ENCODE peak calls at places on chromosome 19, in ten cellular contexts. One of them, this sample, is unnamed. For H3K36me3, the result is how much of the 10 kb centered on the place peaks cover.

GRCh38 chr19:14147797-14148605 is 11.6 kb upstream of the ASF1B start:
- DNase-seq in gastrocnemius medialis: peak
- DNase-seq in spleen: peak
- DNase-seq in BE2C: peak
- DNase-seq in esophagus muscularis mucosa: no peak
- DNase-seq in ascending aorta: no peak
- DNase-seq in psoas muscle: peak
- DNase-seq in left lung: peak
- DNase-seq in tibial nerve: peak
- DNase-seq in OCI-LY7: peak
- DNase-seq in this sample: peak

GRCh38 chr19:33389574-33390119 is 16.1 kb downstream of the CEBPG start:
- DNase-seq in gastrocnemius medialis: no peak
- DNase-seq in spleen: no peak
- DNase-seq in BE2C: no peak
- DNase-seq in esophagus muscularis mucosa: no peak
- DNase-seq in ascending aorta: no peak
- DNase-seq in psoas muscle: no peak
- DNase-seq in left lung: peak
- DNase-seq in tibial nerve: no peak
- DNase-seq in OCI-LY7: no peak
- DNase-seq in this sample: no peak

GRCh38 chr19:39342647-39343305 is 555 bp downstream of the SAMD4B start:
- DNase-seq in gastrocnemius medialis: peak
- DNase-seq in spleen: no peak
- DNase-seq in BE2C: no peak
- DNase-seq in esophagus muscularis mucosa: no peak
- DNase-seq in ascending aorta: no peak
- DNase-seq in psoas muscle: peak
- DNase-seq in left lung: peak
- DNase-seq in tibial nerve: no peak
- DNase-seq in OCI-LY7: no peak
- DNase-seq in this sample: no peak

GRCh38 chr19:51186323-51186722 is 38.6 kb upstream of the CD33 start:
- DNase-seq in gastrocnemius medialis: no peak
- DNase-seq in spleen: no peak
- DNase-seq in BE2C: no peak
- DNase-seq in esophagus muscularis mucosa: no peak
- DNase-seq in ascending aorta: no peak
- DNase-seq in psoas muscle: no peak
- DNase-seq in left lung: no peak
- DNase-seq in tibial nerve: no peak
- DNase-seq in OCI-LY7: no peak
- DNase-seq in this sample: no peak

GRCh38 chr19:52138614-52139290 is 986 bp downstream of the ZNF616 start:
- DNase-seq in gastrocnemius medialis: no peak
- DNase-seq in spleen: peak
- DNase-seq in BE2C: peak
- DNase-seq in esophagus muscularis mucosa: no peak
- DNase-seq in ascending aorta: no peak
- DNase-seq in psoas muscle: no peak
- DNase-seq in left lung: no peak
- DNase-seq in tibial nerve: peak
- DNase-seq in OCI-LY7: no peak
- DNase-seq in this sample: peak

GRCh38 chr19:7348587-7349230 is at the start of gene ARHGEF18:
- DNase-seq in gastrocnemius medialis: no peak
- DNase-seq in spleen: peak
- DNase-seq in BE2C: no peak
- DNase-seq in esophagus muscularis mucosa: no peak
- DNase-seq in ascending aorta: no peak
- DNase-seq in psoas muscle: no peak
- DNase-seq in left lung: peak
- DNase-seq in tibial nerve: no peak
- DNase-seq in OCI-LY7: peak
- DNase-seq in this sample: no peak

GRCh38 chr19:49718991-49719390 is 28.1 kb downstream of the CPT1C start:
- DNase-seq in gastrocnemius medialis: no peak
- DNase-seq in spleen: no peak
- DNase-seq in BE2C: no peak
- DNase-seq in esophagus muscularis mucosa: no peak
- DNase-seq in ascending aorta: no peak
- DNase-seq in psoas muscle: no peak
- DNase-seq in left lung: no peak
- DNase-seq in tibial nerve: no peak
- DNase-seq in OCI-LY7: no peak
- DNase-seq in this sample: no peak

GRCh38 chr19:48292798-48293197 is 22.9 kb downstream of the ZNF114 start:
- DNase-seq in gastrocnemius medialis: no peak
- DNase-seq in spleen: no peak
- DNase-seq in BE2C: no peak
- DNase-seq in esophagus muscularis mucosa: no peak
- DNase-seq in ascending aorta: no peak
- DNase-seq in psoas muscle: no peak
- DNase-seq in left lung: no peak
- DNase-seq in tibial nerve: no peak
- DNase-seq in OCI-LY7: no peak
- DNase-seq in this sample: peak

GRCh38 chr19:13094771-13095392 is 7.8 kb downstream of the LYL1 start:
- DNase-seq in gastrocnemius medialis: no peak
- DNase-seq in spleen: peak
- DNase-seq in BE2C: peak
- DNase-seq in esophagus muscularis mucosa: no peak
- DNase-seq in ascending aorta: no peak
- DNase-seq in psoas muscle: no peak
- DNase-seq in left lung: no peak
- DNase-seq in tibial nerve: no peak
- DNase-seq in OCI-LY7: peak
- DNase-seq in this sample: no peak

GRCh38 chr19:19860756-19861390 is 4.8 kb upstream of the ZNF253 start:
- DNase-seq in gastrocnemius medialis: no peak
- DNase-seq in spleen: peak
- DNase-seq in BE2C: no peak
- DNase-seq in esophagus muscularis mucosa: no peak
- DNase-seq in ascending aorta: no peak
- DNase-seq in psoas muscle: no peak
- DNase-seq in left lung: no peak
- DNase-seq in tibial nerve: no peak
- DNase-seq in OCI-LY7: no peak
- DNase-seq in this sample: no peak

GRCh38 chr19:58093071-58093470 is 5.0 kb downstream of the ZSCAN18 start:
- DNase-seq in gastrocnemius medialis: no peak
- DNase-seq in spleen: no peak
- DNase-seq in BE2C: no peak
- DNase-seq in esophagus muscularis mucosa: no peak
- DNase-seq in ascending aorta: no peak
- DNase-seq in psoas muscle: no peak
- DNase-seq in left lung: no peak
- DNase-seq in tibial nerve: no peak
- DNase-seq in OCI-LY7: no peak
- DNase-seq in this sample: no peak

GRCh38 chr19:31110331-31110730 is 238.9 kb downstream of the TSHZ3 start:
- DNase-seq in gastrocnemius medialis: no peak
- DNase-seq in spleen: no peak
- DNase-seq in BE2C: no peak
- DNase-seq in esophagus muscularis mucosa: no peak
- DNase-seq in ascending aorta: no peak
- DNase-seq in psoas muscle: no peak
- DNase-seq in left lung: no peak
- DNase-seq in tibial nerve: no peak
- DNase-seq in OCI-LY7: no peak
- DNase-seq in this sample: peak

GRCh38 chr19:13077233-13077632 is 25.4 kb downstream of the LYL1 start:
- DNase-seq in gastrocnemius medialis: no peak
- DNase-seq in spleen: no peak
- DNase-seq in BE2C: no peak
- DNase-seq in esophagus muscularis mucosa: no peak
- DNase-seq in ascending aorta: no peak
- DNase-seq in psoas muscle: no peak
- DNase-seq in left lung: no peak
- DNase-seq in tibial nerve: no peak
- DNase-seq in OCI-LY7: no peak
- DNase-seq in this sample: no peak

GRCh38 chr19:32916969-32917611 is 47.5 kb upstream of the SLC7A9 start:
- DNase-seq in gastrocnemius medialis: no peak
- DNase-seq in spleen: no peak
- DNase-seq in BE2C: no peak
- DNase-seq in esophagus muscularis mucosa: no peak
- DNase-seq in ascending aorta: no peak
- DNase-seq in psoas muscle: no peak
- DNase-seq in left lung: no peak
- DNase-seq in tibial nerve: no peak
- DNase-seq in OCI-LY7: no peak
- DNase-seq in this sample: no peak

GRCh38 chr19:54439174-54439851 is 9.7 kb upstream of the LENG8 start:
- DNase-seq in gastrocnemius medialis: no peak
- DNase-seq in spleen: no peak
- DNase-seq in BE2C: peak
- DNase-seq in esophagus muscularis mucosa: no peak
- DNase-seq in ascending aorta: no peak
- DNase-seq in psoas muscle: no peak
- DNase-seq in left lung: no peak
- DNase-seq in tibial nerve: peak
- DNase-seq in OCI-LY7: peak
- DNase-seq in this sample: peak

GRCh38 chr19:19345232-19345631 is 24.6 kb downstream of the MAU2 start:
- DNase-seq in gastrocnemius medialis: no peak
- DNase-seq in spleen: no peak
- DNase-seq in BE2C: no peak
- DNase-seq in esophagus muscularis mucosa: no peak
- DNase-seq in ascending aorta: no peak
- DNase-seq in psoas muscle: no peak
- DNase-seq in left lung: no peak
- DNase-seq in tibial nerve: no peak
- DNase-seq in OCI-LY7: no peak
- DNase-seq in this sample: no peak

GRCh38 chr19:6733338-6734095 is 3.9 kb downstream of the GPR108 start:
- DNase-seq in gastrocnemius medialis: no peak
- DNase-seq in spleen: no peak
- DNase-seq in BE2C: no peak
- DNase-seq in esophagus muscularis mucosa: no peak
- DNase-seq in ascending aorta: no peak
- DNase-seq in psoas muscle: peak
- DNase-seq in left lung: no peak
- DNase-seq in tibial nerve: no peak
- DNase-seq in OCI-LY7: peak
- DNase-seq in this sample: no peak

GRCh38 chr19:17111766-17112165 is 36.2 kb downstream of the MYO9B start:
- DNase-seq in gastrocnemius medialis: no peak
- DNase-seq in spleen: no peak
- DNase-seq in BE2C: no peak
- DNase-seq in esophagus muscularis mucosa: no peak
- DNase-seq in ascending aorta: no peak
- DNase-seq in psoas muscle: no peak
- DNase-seq in left lung: no peak
- DNase-seq in tibial nerve: no peak
- DNase-seq in OCI-LY7: no peak
- DNase-seq in this sample: no peak

GRCh38 chr19:44142014-44142523 is 715 bp downstream of the ZNF234 start:
- DNase-seq in gastrocnemius medialis: no peak
- DNase-seq in spleen: no peak
- DNase-seq in BE2C: no peak
- DNase-seq in esophagus muscularis mucosa: no peak
- DNase-seq in ascending aorta: no peak
- DNase-seq in psoas muscle: no peak
- DNase-seq in left lung: no peak
- DNase-seq in tibial nerve: no peak
- DNase-seq in OCI-LY7: no peak
- DNase-seq in this sample: peak

GRCh38 chr19:8697671-8698432 is 743 bp downstream of the ACTL9 start:
- DNase-seq in gastrocnemius medialis: no peak
- DNase-seq in spleen: no peak
- DNase-seq in BE2C: no peak
- DNase-seq in esophagus muscularis mucosa: no peak
- DNase-seq in ascending aorta: no peak
- DNase-seq in psoas muscle: no peak
- DNase-seq in left lung: no peak
- DNase-seq in tibial nerve: no peak
- DNase-seq in OCI-LY7: no peak
- DNase-seq in this sample: no peak
- TF ChIP-seq CTCF in gastrocnemius medialis: no peak
- TF ChIP-seq CTCF in spleen: no peak
- TF ChIP-seq CTCF in BE2C: no peak
- TF ChIP-seq CTCF in esophagus muscularis mucosa: no peak
- TF ChIP-seq CTCF in ascending aorta: no peak
- TF ChIP-seq CTCF in psoas muscle: no peak
- TF ChIP-seq CTCF in left lung: no peak
- TF ChIP-seq CTCF in tibial nerve: no peak
- TF ChIP-seq CTCF in OCI-LY7: peak
- TF ChIP-seq CTCF in this sample: no peak

DNA sequence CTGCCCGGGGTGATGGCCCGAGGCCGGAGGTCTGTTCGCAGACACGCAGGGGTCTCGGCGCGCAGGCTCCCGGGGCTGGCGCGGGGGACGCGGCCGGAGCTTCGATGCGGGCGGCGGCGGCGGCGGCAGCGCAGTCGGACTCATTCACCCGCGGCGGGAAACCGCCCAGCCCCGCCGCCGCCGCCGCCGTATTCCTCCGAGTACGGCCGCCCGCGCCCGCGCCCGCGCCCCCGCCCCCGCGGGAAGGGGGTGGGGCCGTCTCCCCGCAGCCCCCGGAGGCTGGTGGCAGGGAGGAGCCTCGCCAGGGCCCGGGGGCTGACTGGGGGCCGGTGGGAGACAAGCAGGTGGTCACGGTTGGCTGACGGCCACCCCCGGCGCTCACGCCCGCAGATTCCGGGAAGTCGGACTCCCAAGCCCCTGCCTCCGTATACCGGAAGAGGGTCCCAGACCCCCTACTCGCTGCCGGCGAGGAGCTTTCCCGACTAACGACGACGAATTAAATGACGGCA is at the start of gene C2CD4C:
- DNase-seq in gastrocnemius medialis: no peak
- DNase-seq in spleen: no peak
- DNase-seq in BE2C: no peak
- DNase-seq in esophagus muscularis mucosa: no peak
- DNase-seq in ascending aorta: no peak
- DNase-seq in psoas muscle: peak
- DNase-seq in left lung: peak
- DNase-seq in tibial nerve: no peak
- DNase-seq in OCI-LY7: peak
- DNase-seq in this sample: no peak
- H3K4me3 ChIP-seq in gastrocnemius medialis: peak
- H3K4me3 ChIP-seq in spleen: peak
- H3K4me3 ChIP-seq in BE2C: peak
- H3K4me3 ChIP-seq in esophagus muscularis mucosa: peak
- H3K4me3 ChIP-seq in ascending aorta: peak
- H3K4me3 ChIP-seq in psoas muscle: peak
- H3K4me3 ChIP-seq in left lung: peak
- H3K4me3 ChIP-seq in tibial nerve: peak
- H3K4me3 ChIP-seq in OCI-LY7: peak
- H3K4me3 ChIP-seq in this sample: peak

GRCh38 chr19:2763687-2764086 is 19.4 kb downstream of the SGTA start:
- DNase-seq in gastrocnemius medialis: no peak
- DNase-seq in spleen: no peak
- DNase-seq in BE2C: no peak
- DNase-seq in esophagus muscularis mucosa: no peak
- DNase-seq in ascending aorta: no peak
- DNase-seq in psoas muscle: no peak
- DNase-seq in left lung: no peak
- DNase-seq in tibial nerve: no peak
- DNase-seq in OCI-LY7: no peak
- DNase-seq in this sample: no peak
- H3K36me3 ChIP-seq in gastrocnemius medialis: half or more
- H3K36me3 ChIP-seq in spleen: half or more
- H3K36me3 ChIP-seq in BE2C: half or more
- H3K36me3 ChIP-seq in esophagus muscularis mucosa: half or more
- H3K36me3 ChIP-seq in ascending aorta: half or more
- H3K36me3 ChIP-seq in psoas muscle: under half
- H3K36me3 ChIP-seq in left lung: under half
- H3K36me3 ChIP-seq in tibial nerve: under half
- H3K36me3 ChIP-seq in OCI-LY7: half or more
- H3K36me3 ChIP-seq in this sample: under half

GRCh38 chr19:10861118-10861651 is 10.2 kb upstream of the CARM1 start:
- DNase-seq in gastrocnemius medialis: no peak
- DNase-seq in spleen: no peak
- DNase-seq in BE2C: peak
- DNase-seq in esophagus muscularis mucosa: no peak
- DNase-seq in ascending aorta: no peak
- DNase-seq in psoas muscle: no peak
- DNase-seq in left lung: no peak
- DNase-seq in tibial nerve: no peak
- DNase-seq in OCI-LY7: peak
- DNase-seq in this sample: no peak
- TF ChIP-seq CTCF in gastrocnemius medialis: no peak
- TF ChIP-seq CTCF in spleen: peak
- TF ChIP-seq CTCF in BE2C: peak
- TF ChIP-seq CTCF in esophagus muscularis mucosa: no peak
- TF ChIP-seq CTCF in ascending aorta: peak
- TF ChIP-seq CTCF in psoas muscle: peak
- TF ChIP-seq CTCF in left lung: no peak
- TF ChIP-seq CTCF in tibial nerve: peak
- TF ChIP-seq CTCF in OCI-LY7: peak
- TF ChIP-seq CTCF in this sample: peak

This sample was measured in bronchial epithelial cell.